ENCODE peak calls at places on chromosomes 7 and 10, in seven cellular contexts. Q, P, D, V, K, L and B are unnamed samples.

GRCh38 chr7:112399501-112399900 is 50.8 kb upstream of the IFRD1 start:
- DNase-seq in L (no peak), K (no peak), P (no peak), V (peak; percentile 84), D (no peak), Q (no peak), B (peak; percentile 43)

GRCh38 chr10:101529720-101530553 is 58.1 kb downstream of the POLL start:
- DNase-seq in V (no peak), K (no peak), P (no peak), L (no peak), D (no peak), Q (no peak), B (no peak)

GRCh38 chr7:45885264-45885882 is 2.9 kb upstream of the IGFBP1 start:
- DNase-seq in P (no peak), D (no peak), Q (no peak), V (peak; percentile 53), K (no peak), L (no peak), B (peak; percentile 25)

GRCh38 chr10:110841767-110842267 is 29.9 kb upstream of the PDCD4 start:
- DNase-seq in Q (no peak), V (no peak), D (no peak), P (no peak), K (peak; percentile 94), L (no peak), B (no peak)

GRCh38 chr7:128829391-128830166 is 627 bp upstream of the FLNC start:
- DNase-seq in V (peak; percentile 55), D (no peak), Q (no peak), K (no peak), L (no peak), P (no peak), B (peak; percentile 53)

GRCh38 chr7:48424731-48425130 is 253.5 kb downstream of the ABCA13 start:
- DNase-seq in V (peak; percentile 33), Q (peak; percentile 30), D (no peak), L (no peak), K (peak; percentile 39), P (no peak), B (peak; percentile 5)

GRCh38 chr10:3786295-3786981 is 1.4 kb upstream of the KLF6 start:
- DNase-seq in V (peak; percentile 70), L (no peak), D (peak; percentile 73), P (no peak), K (peak; percentile 21), Q (peak; percentile 67), B (peak; percentile 56)

GRCh38 chr7:75807452-75807851 is 6.2 kb downstream of the CCL24 start:
- DNase-seq in K (no peak), D (no peak), P (no peak), V (no peak), Q (no peak), L (no peak), B (no peak)

GRCh38 chr10:47438857-47439474 is 44.9 kb downstream of the ANXA8 start:
- DNase-seq in P (peak; percentile 4), D (peak; percentile 69), Q (peak; percentile 76), K (peak; percentile 28), V (peak; percentile 74), L (no peak), B (peak; percentile 64)

GRCh38 chr10:15472431-15473400 is 101.6 kb upstream of the FAM171A1 start:
- DNase-seq in D (no peak), K (no peak), Q (peak; percentile 55), L (no peak), V (peak; percentile 98), P (no peak), B (peak; percentile 92)

GRCh38 chr7:126790763-126791162 is 462.0 kb downstream of the GRM8 start:
- DNase-seq in L (no peak), V (no peak), K (no peak), D (no peak), Q (no peak), P (no peak), B (no peak)

GRCh38 chr7:30157217-30157616 is 22.4 kb downstream of the MTURN start:
- DNase-seq in L (no peak), V (no peak), P (no peak), K (no peak), Q (no peak), D (no peak), B (no peak)

GRCh38 chr7:147145194-147145593 is 1028.6 kb downstream of the CNTNAP2 start:
- DNase-seq in D (no peak), P (no peak), Q (no peak), V (no peak), L (no peak), K (no peak), B (no peak)

GRCh38 chr10:130409346-130409745 is 273.2 kb downstream of the GLRX3 start:
- DNase-seq in L (no peak), P (no peak), Q (no peak), K (no peak), V (no peak), D (no peak), B (no peak)

GRCh38 chr10:86065711-86066251 is 300.8 kb downstream of the GRID1 start:
- DNase-seq in K (no peak), V (no peak), Q (no peak), P (no peak), D (no peak), L (no peak), B (no peak)
- H3K4me3 ChIP-seq in K (no peak overlapping the region), V (no peak overlapping the region), Q (no peak overlapping the region), P (no peak overlapping the region), D (no peak overlapping the region), L (no peak overlapping the region), B (no peak overlapping the region)

GRCh38 chr10:86511027-86511865 is 10.3 kb downstream of the WAPL start:
- DNase-seq in L (no peak), V (no peak), P (no peak), Q (no peak), K (no peak), D (no peak), B (no peak)

GRCh38 chr10:86506062-86506461 is 15.5 kb downstream of the WAPL start:
- DNase-seq in D (no peak), K (no peak), V (no peak), P (no peak), Q (no peak), L (no peak), B (no peak)

GRCh38 chr10:86506499-86506898 is 15.1 kb downstream of the WAPL start:
- DNase-seq in K (no peak), V (no peak), P (no peak), L (no peak), D (no peak), Q (no peak), B (no peak)

GRCh38 chr10:86509145-86509544 is 12.4 kb downstream of the WAPL start:
- DNase-seq in P (no peak), V (no peak), K (no peak), D (no peak), Q (no peak), L (no peak), B (no peak)

DNA sequence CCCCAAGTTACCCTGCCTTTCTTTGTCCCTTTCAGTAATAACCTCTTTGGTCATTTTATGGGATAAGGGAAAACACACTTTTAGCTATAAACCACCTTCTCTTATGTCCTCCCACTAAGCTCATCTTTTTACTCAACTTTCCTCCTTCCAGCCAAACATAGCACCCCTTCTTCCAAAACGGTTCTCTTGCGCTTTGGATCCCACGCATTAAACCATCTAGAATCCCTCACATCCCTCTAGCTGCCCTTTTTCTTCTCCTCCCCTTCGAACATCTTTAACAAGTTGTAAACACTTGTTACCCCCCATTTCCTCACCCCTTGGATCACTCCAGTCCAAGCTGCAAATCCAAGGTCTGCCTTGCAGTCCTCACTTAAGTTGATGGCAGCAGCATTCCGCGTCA is 13.4 kb downstream of the WAPL start:
- DNase-seq in D (no peak), V (no peak), Q (no peak), P (no peak), L (no peak), K (no peak), B (no peak)
- H3K4me3 ChIP-seq in D (no peak overlapping the region), V (no peak overlapping the region), Q (no peak overlapping the region), P (no peak overlapping the region), L (no peak overlapping the region), K (no peak overlapping the region), B (no peak overlapping the region)

GRCh38 chr7:139522830-139523198 is 671 bp upstream of the CLEC2L start:
- DNase-seq in D (no peak), K (no peak), Q (no peak), P (no peak), L (no peak), V (no peak), B (no peak)
- H3K4me3 ChIP-seq in D (no peak overlapping the region), K (no peak overlapping the region), Q (no peak overlapping the region), P (no peak overlapping the region), L (no peak overlapping the region), V (no peak overlapping the region), B (no peak overlapping the region)

DNA sequence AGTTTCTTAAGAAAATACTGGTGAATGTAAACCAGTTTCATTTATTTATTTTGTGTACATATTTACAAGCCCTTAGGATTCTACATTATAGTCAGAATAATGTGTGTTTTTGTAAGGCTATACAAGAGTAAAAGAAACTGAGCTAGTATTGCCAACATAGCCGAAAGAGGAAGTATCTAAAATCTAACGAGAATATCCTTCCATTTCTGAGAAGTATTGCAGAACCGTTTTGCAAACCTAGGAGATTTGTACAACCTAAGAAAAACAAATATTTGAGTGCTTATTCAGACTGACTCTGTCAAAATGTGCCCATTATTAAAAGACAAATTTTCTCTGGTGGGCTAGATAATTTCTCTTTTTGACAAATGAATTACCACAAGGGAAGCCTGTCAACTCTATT is 434.4 kb upstream of the SEMA3D start:
- DNase-seq in D (no peak), V (no peak), P (no peak), K (no peak), L (no peak), Q (no peak), B (no peak)
- H3K4me3 ChIP-seq in D (no peak overlapping the region), V (no peak overlapping the region), P (no peak overlapping the region), K (no peak overlapping the region), L (no peak overlapping the region), Q (no peak overlapping the region), B (no peak overlapping the region)

GRCh38 chr10:123158682-123159081 is 4.5 kb downstream of the BUB3 start:
- DNase-seq in Q (no peak), K (no peak), V (no peak), P (no peak), D (no peak), L (no peak), B (no peak)

GRCh38 chr10:123165445-123166072 is 11.4 kb downstream of the BUB3 start:
- DNase-seq in P (no peak), L (no peak), D (no peak), V (no peak), K (no peak), Q (no peak), B (no peak)

GRCh38 chr10:123156091-123156490 is 1.9 kb downstream of the BUB3 start:
- DNase-seq in V (no peak), Q (no peak), P (no peak), D (no peak), L (peak; percentile 8), K (no peak), B (peak; percentile 45)

GRCh38 chr10:123157210-123157609 is 3.0 kb downstream of the BUB3 start:
- DNase-seq in P (no peak), V (no peak), D (no peak), K (no peak), L (no peak), Q (no peak), B (peak; percentile 61)

DNA sequence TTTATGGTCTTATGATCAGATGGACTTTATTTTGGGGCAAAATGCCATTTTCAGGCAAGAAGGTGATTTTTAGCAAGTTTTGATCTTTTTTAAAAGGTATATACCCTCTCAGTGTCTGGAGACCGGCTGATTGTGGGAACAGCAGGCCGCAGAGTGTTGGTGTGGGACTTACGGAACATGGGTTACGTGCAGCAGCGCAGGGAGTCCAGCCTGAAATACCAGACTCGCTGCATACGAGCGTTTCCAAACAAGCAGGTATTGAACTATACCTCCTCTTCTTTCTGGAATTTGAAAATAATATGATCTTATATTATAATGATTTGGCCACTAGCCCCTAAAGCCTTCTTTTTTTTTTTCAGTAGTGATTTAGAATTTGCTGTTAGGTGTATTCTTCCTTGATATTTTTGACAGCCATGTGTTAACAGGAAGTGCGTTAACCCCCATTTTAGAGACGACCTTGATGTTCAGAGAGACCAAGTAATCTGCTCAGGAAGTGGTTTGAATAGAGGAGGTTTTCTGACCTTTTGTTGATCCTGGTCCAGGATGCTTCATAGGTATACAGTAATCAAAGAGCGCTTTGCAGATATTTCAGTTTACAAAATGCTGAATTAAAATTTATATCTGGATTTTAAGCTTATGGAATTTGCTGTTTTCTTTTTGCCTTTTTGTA is 6.2 kb downstream of the BUB3 start:
- DNase-seq in V (no peak), D (no peak), L (no peak), Q (no peak), P (no peak), K (peak; percentile 48), B (no peak)
- H3K4me3 ChIP-seq in V (no peak overlapping the region), D (no peak overlapping the region), L (no peak overlapping the region), Q (no peak overlapping the region), P (no peak overlapping the region), K (no peak overlapping the region), B (no peak overlapping the region)